ENCODE peak calls at places on chromosomes 4 and X, in seven cellular contexts. M is PC-3, B is upper lobe of right lung, F is transverse colon, A is Calu3, Q is cardiac muscle cell, P is tibial nerve. E is an unnamed sample.
A peak's percentile ranks its signal among the peaks of the same experiment; 100 is the strongest.

GRCh38 chr4:141571368-141571767 is 65.0 kb upstream of the IL15 start:
- DNase-seq in M (peak; percentile 32), B (no peak), F (no peak), A (no peak), Q (peak; percentile 31), P (no peak), E (no peak)

GRCh38 chr4:152729466-152729865 is 49.7 kb upstream of the TMEM154 start:
- DNase-seq in M (peak; percentile 73), B (no peak), F (no peak), A (no peak), Q (peak; percentile 70), P (no peak), E (no peak)

GRCh38 chrX:103343105-103343504 is 13.1 kb downstream of the TCEAL7 start:
- DNase-seq in M (peak; percentile 71), B (no peak), F (peak; percentile 52), A (peak; percentile 43), Q (peak; percentile 57), P (peak; percentile 17), E (no peak)

GRCh38 chrX:40402771-40403533 is 177.8 kb upstream of the ATP6AP2 start:
- DNase-seq in M (peak; percentile 34), B (no peak), F (peak; percentile 21), A (peak; percentile 1), Q (peak; percentile 65), P (no peak), E (no peak)

GRCh38 chrX:103773445-103773844 is 3.2 kb upstream of the PLP1 start:
- DNase-seq in M (no peak), B (no peak), F (no peak), A (no peak), Q (no peak), P (no peak), E (no peak)

GRCh38 chr4:44927361-44928061 is 201.2 kb upstream of the GNPDA2 start:
- DNase-seq in M (peak; percentile 57), B (no peak), F (no peak), A (peak; percentile 3), Q (peak; percentile 60), P (no peak), E (no peak)

GRCh38 chr4:74218201-74218600 is 60.3 kb downstream of the MTHFD2L start:
- DNase-seq in M (peak; percentile 58), B (no peak), F (no peak), A (no peak), Q (no peak), P (no peak), E (no peak)

GRCh38 chrX:20269848-20270556 is 3.3 kb upstream of the RPS6KA3 start:
- DNase-seq in M (no peak), B (no peak), F (no peak), A (no peak), Q (no peak), P (no peak), E (no peak)

GRCh38 chr4:70940134-70940533 is 38.0 kb downstream of the MOB1B start:
- DNase-seq in M (no peak), B (no peak), F (no peak), A (no peak), Q (no peak), P (no peak), E (no peak)

GRCh38 chr4:8107146-8107657 is 51.4 kb downstream of the ABLIM2 start:
- DNase-seq in M (no peak), B (no peak), F (no peak), A (no peak), Q (no peak), P (no peak), E (no peak)

GRCh38 chr4:7392438-7393374 is 42.0 kb downstream of the PSAPL1 start:
- DNase-seq in M (peak; percentile 12), B (no peak), F (no peak), A (no peak), Q (peak; percentile 43), P (peak; percentile 25), E (peak; percentile 85)

GRCh38 chr4:183335369-183335940 is 13.2 kb upstream of the CLDN24 start:
- DNase-seq in M (peak; percentile 88), B (peak; percentile 30), F (no peak), A (no peak), Q (peak; percentile 87), P (no peak), E (no peak)

GRCh38 chrX:126929071-126929470 is 109.5 kb downstream of the PRR32 start:
- DNase-seq in M (no peak), B (no peak), F (no peak), A (no peak), Q (no peak), P (no peak), E (no peak)

GRCh38 chr4:121656269-121656641 is 40.5 kb downstream of the ANXA5 start:
- DNase-seq in M (peak; percentile 62), B (no peak), F (peak; percentile 10), A (peak; percentile 32), Q (peak; percentile 84), P (peak; percentile 45), E (no peak)

GRCh38 chrX:40504801-40505605 is 75.8 kb upstream of the ATP6AP2 start:
- DNase-seq in M (no peak), B (no peak), F (no peak), A (no peak), Q (peak; percentile 84), P (no peak), E (no peak)

GRCh38 chrX:115988825-115989224 is 181.7 kb upstream of the AGTR2 start:
- DNase-seq in M (peak; percentile 37), B (no peak), F (no peak), A (no peak), Q (no peak), P (no peak), E (no peak)
- TF ChIP-seq CTCF in M (peak; percentile 64), B (peak; percentile 23), F (no peak), A (peak; percentile 35), Q (no peak), P (no peak), E (peak; percentile 53)

GRCh38 chr4:41882622-41883347 is 52.4 kb upstream of the TMEM33 start:
- DNase-seq in M (peak; percentile 39), B (peak; percentile 74), F (no peak), A (peak; percentile 49), Q (peak; percentile 44), P (no peak), E (no peak)
- TF ChIP-seq CTCF in M (peak; percentile 80), B (peak; percentile 97), F (peak; percentile 93), A (peak; percentile 70), Q (peak; percentile 96), P (peak; percentile 67), E (peak; percentile 97)

GRCh38 chr4:98143001-98143899 is at the start of gene STPG2:
- DNase-seq in M (peak; percentile 86), B (peak; percentile 98), F (peak; percentile 96), A (peak; percentile 92), Q (peak; percentile 94), P (peak; percentile 76), E (peak; percentile 93)
- TF ChIP-seq CTCF in M (peak; percentile 69), B (peak; percentile 52), F (peak; percentile 34), A (peak; percentile 37), Q (peak; percentile 55), P (peak; percentile 35), E (peak; percentile 82)

DNA sequence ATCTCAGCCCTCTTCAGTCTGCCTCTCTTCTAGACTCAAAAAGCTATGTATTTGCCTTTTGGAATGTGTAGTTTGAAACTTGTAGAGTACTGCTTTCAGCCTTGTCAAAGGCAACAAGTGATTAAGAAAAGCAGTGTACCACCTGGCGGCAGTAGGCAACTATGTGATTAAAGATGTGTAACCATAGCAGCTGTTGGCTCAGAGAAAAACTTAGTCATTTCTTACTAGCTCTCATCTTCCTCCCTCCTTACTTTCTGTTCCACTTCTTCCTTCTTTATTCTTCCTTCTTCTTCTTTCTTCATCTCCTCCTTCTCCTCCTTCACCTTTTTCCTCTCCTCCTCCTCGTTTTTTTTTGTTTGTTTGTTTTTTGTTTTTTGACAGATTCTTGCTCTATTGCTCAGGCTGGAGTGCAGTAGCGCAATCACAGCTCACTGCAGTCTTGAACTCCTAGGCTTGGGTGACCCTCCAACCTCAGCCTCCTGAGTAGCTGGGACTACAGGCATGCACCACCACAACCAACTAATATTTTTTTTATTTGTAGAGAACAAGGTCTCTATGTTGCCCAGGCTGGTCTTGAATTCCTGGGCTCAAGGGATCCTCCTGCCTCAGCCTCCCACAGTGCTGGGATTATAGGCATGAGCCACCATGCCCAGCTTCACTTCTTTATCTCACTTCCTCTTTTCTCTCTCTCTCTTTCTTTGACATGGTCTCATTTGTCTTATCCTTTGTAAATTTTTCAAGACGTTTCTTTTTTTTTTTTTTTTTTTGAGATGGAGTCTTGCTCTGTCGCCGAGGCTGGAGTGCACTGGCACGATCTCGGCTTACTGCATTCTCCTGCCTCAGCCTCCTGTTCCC is 32.6 kb downstream of the ABHD18 start:
- DNase-seq in M (peak; percentile 69), B (no peak), F (no peak), A (no peak), Q (peak; percentile 58), P (no peak), E (no peak)
- TF ChIP-seq CTCF in M (peak; percentile 66), B (peak; percentile 17), F (no peak), A (no peak), Q (peak; percentile 27), P (no peak), E (peak; percentile 33)

DNA sequence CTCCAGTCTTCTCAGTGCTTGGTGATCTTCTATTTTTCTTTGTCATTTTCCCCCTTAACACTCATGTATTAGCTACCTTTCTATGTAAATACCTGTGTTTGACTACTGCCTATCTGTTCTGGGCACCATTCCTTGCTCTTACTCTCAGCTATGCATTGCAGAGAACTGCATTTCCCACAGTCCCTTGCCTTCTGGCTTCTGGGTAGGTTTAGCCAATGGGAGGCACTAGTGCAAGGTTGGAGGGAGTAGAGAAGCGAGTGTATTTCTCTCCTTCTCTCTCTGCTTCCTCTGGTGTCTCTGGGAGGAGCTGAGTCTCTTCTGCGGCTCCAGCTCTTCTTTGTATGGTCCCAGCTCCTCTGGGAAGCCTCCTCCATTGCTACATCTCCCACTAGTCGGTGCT is 50.5 kb downstream of the CWH43 start:
- DNase-seq in M (no peak), B (no peak), F (no peak), A (no peak), Q (no peak), P (no peak), E (no peak)
- TF ChIP-seq CTCF in M (no peak), B (no peak), F (no peak), A (no peak), Q (no peak), P (no peak), E (no peak)

GRCh38 chr4:19155568-19155967 is 1096.1 kb upstream of the SLIT2 start:
- DNase-seq in M (no peak), B (no peak), F (no peak), A (no peak), Q (no peak), P (no peak), E (no peak)
- TF ChIP-seq CTCF in M (no peak), B (no peak), F (no peak), A (no peak), Q (no peak), P (no peak), E (no peak)